ENCODE peak calls at places on chromosome 14, in ten cellular contexts. H is putamen; I is NCI-H1092; L is iris pigment epithelial cell; A is GM12891; N is activated CD4-positive, alpha-beta T cell treated with anti-CD3 and anti-CD28 coated beads, Interleukin-2, amount 50 U/mL, for 1 hour; K is NCI-H1694 treated with DMSO at 0.1 percent for 48 hours; Y is astrocyte; F is stimulated activated CD8-positive, alpha-beta memory T cell treated with anti-CD3 and anti-CD28 coated beads, Interleukin-15, amount 100 ng/mL, for 24 hours; T is fibroblast of pulmonary artery. J is an unnamed sample.
A peak's percentile ranks its signal among the peaks of the same experiment; 100 is the strongest.

GRCh38 chr14:61696753-61697318 is 1.5 kb downstream of the HIF1A start:
- DNase-seq in H (no peak), I (no peak), L (peak; percentile 48), A (no peak), N (no peak), K (no peak), Y (no peak), F (no peak), T (peak; percentile 70), J (no peak)

GRCh38 chr14:67240168-67240932 is 885 bp upstream of the PALS1 start:
- DNase-seq in H (peak; percentile 49), I (peak; percentile 4), L (no peak), A (no peak), N (peak; percentile 3), K (peak; percentile 36), Y (no peak), F (no peak), T (peak; percentile 22), J (no peak)

GRCh38 chr14:55359307-55359706 is 52.3 kb downstream of the ATG14 start:
- DNase-seq in H (no peak), I (no peak), L (no peak), A (no peak), N (no peak), K (no peak), Y (no peak), F (no peak), T (no peak), J (no peak)

GRCh38 chr14:92938235-92938875 is 15.4 kb downstream of the CHGA start:
- DNase-seq in H (no peak), I (no peak), L (no peak), A (no peak), N (no peak), K (no peak), Y (no peak), F (no peak), T (no peak), J (no peak)

GRCh38 chr14:51211149-51211548 is 28.9 kb upstream of the TMX1 start:
- DNase-seq in H (no peak), I (peak; percentile 86), L (peak; percentile 73), A (no peak), N (no peak), K (peak; percentile 75), Y (peak; percentile 35), F (no peak), T (peak; percentile 44), J (no peak)

GRCh38 chr14:73878436-73878835 is 8.2 kb upstream of the ZNF410 start:
- DNase-seq in H (no peak), I (no peak), L (peak; percentile 79), A (no peak), N (no peak), K (no peak), Y (peak; percentile 39), F (no peak), T (no peak), J (no peak)

GRCh38 chr14:71062581-71063303 is 155.5 kb downstream of the PCNX1 start:
- DNase-seq in H (no peak), I (no peak), L (peak; percentile 73), A (no peak), N (no peak), K (no peak), Y (no peak), F (no peak), T (peak; percentile 16), J (no peak)

GRCh38 chr14:79404874-79405273 is 806.4 kb downstream of the DIO2 start:
- DNase-seq in H (no peak), I (no peak), L (peak; percentile 7), A (no peak), N (no peak), K (peak; percentile 68), Y (no peak), F (no peak), T (no peak), J (no peak)

GRCh38 chr14:22752422-22752821 is 14.1 kb upstream of the OXA1L start:
- DNase-seq in H (no peak), I (no peak), L (peak; percentile 12), A (no peak), N (no peak), K (no peak), Y (peak; percentile 45), F (no peak), T (no peak), J (no peak)

GRCh38 chr14:101201535-101202125 is 298.1 kb upstream of the RTL1 start:
- DNase-seq in H (no peak), I (no peak), L (no peak), A (no peak), N (no peak), K (no peak), Y (no peak), F (no peak), T (no peak), J (no peak)

GRCh38 chr14:104665663-104666522 is 23.5 kb upstream of the INF2 start:
- DNase-seq in H (peak; percentile 98), I (no peak), L (no peak), A (no peak), N (peak; percentile 47), K (no peak), Y (no peak), F (no peak), T (no peak), J (no peak)

GRCh38 chr14:69658664-69659261 is 47.4 kb downstream of the SUSD6 start:
- DNase-seq in H (no peak), I (no peak), L (peak; percentile 58), A (no peak), N (no peak), K (no peak), Y (peak; percentile 77), F (no peak), T (peak; percentile 48), J (no peak)

GRCh38 chr14:32251530-32251929 is 48.5 kb upstream of the RNU6-8 start:
- DNase-seq in H (no peak), I (no peak), L (no peak), A (no peak), N (no peak), K (no peak), Y (no peak), F (no peak), T (no peak), J (no peak)

GRCh38 chr14:98946995-98947394 is 325.0 kb downstream of the BCL11B start:
- DNase-seq in H (no peak), I (no peak), L (no peak), A (no peak), N (no peak), K (no peak), Y (no peak), F (no peak), T (no peak), J (no peak)

GRCh38 chr14:79280400-79280670 is 931.0 kb downstream of the DIO2 start:
- DNase-seq in H (no peak), I (no peak), L (no peak), A (no peak), N (no peak), K (peak; percentile 19), Y (no peak), F (no peak), T (no peak), J (no peak)

GRCh38 chr14:62179367-62180018 is 417.3 kb downstream of the SNAPC1 start:
- DNase-seq in H (peak; percentile 26), I (peak; percentile 83), L (peak; percentile 87), A (no peak), N (peak; percentile 1), K (peak; percentile 93), Y (peak; percentile 83), F (no peak), T (peak; percentile 94), J (no peak)

GRCh38 chr14:100416921-100417451 is 93.8 kb downstream of the SLC25A47 start:
- DNase-seq in H (no peak), I (no peak), L (peak; percentile 44), A (no peak), N (no peak), K (no peak), Y (peak; percentile 87), F (no peak), T (peak; percentile 29), J (no peak)

GRCh38 chr14:58455593-58456265 is 28.2 kb downstream of the KIAA0586 start:
- DNase-seq in H (no peak), I (no peak), L (peak; percentile 23), A (no peak), N (no peak), K (no peak), Y (peak; percentile 37), F (no peak), T (no peak), J (no peak)

GRCh38 chr14:29955087-29955486 is 27.4 kb upstream of the PRKD1 start:
- DNase-seq in H (no peak), I (no peak), L (peak; percentile 61), A (no peak), N (no peak), K (no peak), Y (no peak), F (no peak), T (peak; percentile 10), J (no peak)

GRCh38 chr14:85575617-85575898 is 45.6 kb downstream of the FLRT2 start:
- DNase-seq in H (no peak), I (no peak), L (no peak), A (no peak), N (no peak), K (no peak), Y (no peak), F (no peak), T (no peak), J (no peak)

GRCh38 chr14:26286806-26287205 is 311.0 kb downstream of the NOVA1 start:
- DNase-seq in H (no peak), I (no peak), L (peak; percentile 28), A (no peak), N (no peak), K (no peak), Y (no peak), F (no peak), T (peak; percentile 23), J (no peak)

GRCh38 chr14:99148131-99148530 is 123.9 kb downstream of the BCL11B start:
- DNase-seq in H (no peak), I (no peak), L (no peak), A (no peak), N (no peak), K (no peak), Y (no peak), F (no peak), T (no peak), J (no peak)

GRCh38 chr14:76181546-76181945 is 29.8 kb downstream of the GPATCH2L start:
- DNase-seq in H (no peak), I (no peak), L (peak; percentile 24), A (no peak), N (no peak), K (peak; percentile 75), Y (no peak), F (no peak), T (peak; percentile 26), J (no peak)

GRCh38 chr14:40222996-40223395 is 790.8 kb upstream of the FBXO33 start:
- DNase-seq in H (no peak), I (no peak), L (no peak), A (no peak), N (no peak), K (no peak), Y (no peak), F (no peak), T (no peak), J (no peak)

GRCh38 chr14:101838476-101838875 is 77.0 kb downstream of the PPP2R5C start:
- DNase-seq in H (no peak), I (no peak), L (no peak), A (no peak), N (no peak), K (no peak), Y (no peak), F (no peak), T (no peak), J (no peak)

GRCh38 chr14:101551729-101552595 is 9.3 kb upstream of the DIO3 start:
- DNase-seq in H (no peak), I (no peak), L (no peak), A (no peak), N (no peak), K (no peak), Y (no peak), F (no peak), T (no peak), J (no peak)

GRCh38 chr14:64645220-64645891 is 58.9 kb upstream of the PLEKHG3 start:
- DNase-seq in H (peak; percentile 77), I (no peak), L (peak; percentile 71), A (no peak), N (no peak), K (no peak), Y (peak; percentile 98), F (no peak), T (peak; percentile 92), J (no peak)

GRCh38 chr14:68898248-68899032 is 80.7 kb downstream of the ACTN1 start:
- DNase-seq in H (no peak), I (no peak), L (peak; percentile 24), A (no peak), N (no peak), K (no peak), Y (no peak), F (no peak), T (no peak), J (no peak)

J was measured in activated gamma-delta T cell.